ENCODE peak calls at places on chromosome 11, in five cellular contexts. One of them, this sample, is unnamed.

GRCh38 chr11:117816846-117817212 is 7.7 kb downstream of the FXYD2 start:
- DNase-seq in prostate gland: no peak
- DNase-seq in MM.1S: no peak
- DNase-seq in astrocyte: no peak
- DNase-seq in adrenal gland: no peak
- DNase-seq in this sample: no peak

GRCh38 chr11:8289426-8290047 is 25.9 kb upstream of the LMO1 start:
- DNase-seq in MM.1S: no peak
- DNase-seq in adrenal gland: no peak
- DNase-seq in prostate gland: no peak
- DNase-seq in astrocyte: no peak
- DNase-seq in this sample: no peak

GRCh38 chr11:75946531-75947530 is 131.8 kb downstream of the UVRAG start:
- DNase-seq in prostate gland: peak; percentile 24
- DNase-seq in adrenal gland: no peak
- DNase-seq in MM.1S: peak; percentile 18
- DNase-seq in astrocyte: peak; percentile 80
- DNase-seq in this sample: no peak

GRCh38 chr11:95975343-95975742 is 51.4 kb upstream of the MTMR2 start:
- DNase-seq in adrenal gland: no peak
- DNase-seq in prostate gland: no peak
- DNase-seq in astrocyte: no peak
- DNase-seq in MM.1S: no peak
- DNase-seq in this sample: no peak

GRCh38 chr11:58058276-58059010 is 27.7 kb downstream of the OR6Q1 start:
- DNase-seq in astrocyte: no peak
- DNase-seq in prostate gland: no peak
- DNase-seq in MM.1S: no peak
- DNase-seq in adrenal gland: no peak
- DNase-seq in this sample: no peak

GRCh38 chr11:88484873-88485621 is 147.5 kb upstream of the CTSC start:
- DNase-seq in adrenal gland: peak; percentile 37
- DNase-seq in MM.1S: peak; percentile 45
- DNase-seq in astrocyte: no peak
- DNase-seq in prostate gland: no peak
- DNase-seq in this sample: peak; percentile 6

GRCh38 chr11:109521571-109522086 is 99.6 kb downstream of the C11orf87 start:
- DNase-seq in MM.1S: no peak
- DNase-seq in adrenal gland: no peak
- DNase-seq in prostate gland: no peak
- DNase-seq in astrocyte: no peak
- DNase-seq in this sample: no peak

GRCh38 chr11:66686801-66687750 is 9.4 kb upstream of the RBM4B start:
- DNase-seq in prostate gland: peak; percentile 86
- DNase-seq in MM.1S: no peak
- DNase-seq in astrocyte: no peak
- DNase-seq in adrenal gland: no peak
- DNase-seq in this sample: no peak

GRCh38 chr11:127117231-127117671 is 116.7 kb upstream of the KIRREL3 start:
- DNase-seq in prostate gland: no peak
- DNase-seq in adrenal gland: no peak
- DNase-seq in MM.1S: no peak
- DNase-seq in astrocyte: no peak
- DNase-seq in this sample: no peak

GRCh38 chr11:60594998-60595637 is 79.9 kb downstream of the MS4A13 start:
- DNase-seq in prostate gland: no peak
- DNase-seq in MM.1S: no peak
- DNase-seq in adrenal gland: no peak
- DNase-seq in astrocyte: no peak
- DNase-seq in this sample: no peak

GRCh38 chr11:18696638-18697225 is 1.8 kb upstream of the TMEM86A start:
- DNase-seq in MM.1S: no peak
- DNase-seq in prostate gland: no peak
- DNase-seq in adrenal gland: no peak
- DNase-seq in astrocyte: peak; percentile 41
- DNase-seq in this sample: no peak

GRCh38 chr11:93939084-93939780 is 81.9 kb upstream of the HEPHL1 start:
- DNase-seq in astrocyte: peak; percentile 48
- DNase-seq in MM.1S: no peak
- DNase-seq in prostate gland: no peak
- DNase-seq in adrenal gland: no peak
- DNase-seq in this sample: no peak

GRCh38 chr11:15106201-15106965 is 8.3 kb upstream of the INSC start:
- DNase-seq in adrenal gland: no peak
- DNase-seq in astrocyte: peak; percentile 82
- DNase-seq in MM.1S: no peak
- DNase-seq in prostate gland: no peak
- DNase-seq in this sample: no peak

DNA sequence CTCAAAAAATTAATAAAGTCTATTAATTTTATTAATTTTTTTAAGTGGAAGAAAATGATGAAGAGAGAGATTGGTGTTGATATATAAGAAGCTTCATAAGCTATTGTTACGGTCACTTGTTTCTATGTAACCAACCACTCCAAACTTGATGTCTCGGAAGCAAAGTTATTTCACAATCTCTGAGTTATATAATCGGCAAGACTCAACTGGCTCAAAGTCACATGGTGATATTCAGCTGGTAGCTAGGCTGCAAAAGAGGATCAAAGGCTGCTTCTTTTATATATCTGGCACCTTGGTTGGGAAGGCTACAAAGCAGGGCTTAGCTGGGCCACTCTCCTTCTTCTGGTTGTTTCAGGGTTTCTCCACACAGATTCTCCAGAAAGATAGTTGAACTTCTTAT is 245.1 kb upstream of the ARHGAP42 start:
- DNase-seq in prostate gland: no peak
- DNase-seq in adrenal gland: no peak
- DNase-seq in astrocyte: no peak
- DNase-seq in MM.1S: no peak
- DNase-seq in this sample: no peak
- H3K9me3 ChIP-seq in prostate gland: no peaks in the 10 kb centered on the region
- H3K9me3 ChIP-seq in adrenal gland: no peaks in the 10 kb centered on the region
- H3K9me3 ChIP-seq in astrocyte: no peaks in the 10 kb centered on the region
- H3K9me3 ChIP-seq in MM.1S: no peaks in the 10 kb centered on the region
- H3K9me3 ChIP-seq in this sample: no peaks in the 10 kb centered on the region

GRCh38 chr11:2663506-2663905 is 36.3 kb downstream of the KCNQ1OT1 start:
- DNase-seq in adrenal gland: no peak
- DNase-seq in astrocyte: no peak
- DNase-seq in MM.1S: no peak
- DNase-seq in prostate gland: no peak
- DNase-seq in this sample: no peak

GRCh38 chr11:2661173-2662023 is 38.4 kb downstream of the KCNQ1OT1 start:
- DNase-seq in astrocyte: no peak
- DNase-seq in prostate gland: no peak
- DNase-seq in adrenal gland: no peak
- DNase-seq in MM.1S: no peak
- DNase-seq in this sample: no peak

GRCh38 chr11:2663915-2664314 is 35.9 kb downstream of the KCNQ1OT1 start:
- DNase-seq in adrenal gland: peak; percentile 54
- DNase-seq in astrocyte: no peak
- DNase-seq in MM.1S: no peak
- DNase-seq in prostate gland: no peak
- DNase-seq in this sample: no peak

GRCh38 chr11:2662024-2662312 is 37.8 kb downstream of the KCNQ1OT1 start:
- DNase-seq in prostate gland: no peak
- DNase-seq in astrocyte: no peak
- DNase-seq in adrenal gland: no peak
- DNase-seq in MM.1S: no peak
- DNase-seq in this sample: no peak

DNA sequence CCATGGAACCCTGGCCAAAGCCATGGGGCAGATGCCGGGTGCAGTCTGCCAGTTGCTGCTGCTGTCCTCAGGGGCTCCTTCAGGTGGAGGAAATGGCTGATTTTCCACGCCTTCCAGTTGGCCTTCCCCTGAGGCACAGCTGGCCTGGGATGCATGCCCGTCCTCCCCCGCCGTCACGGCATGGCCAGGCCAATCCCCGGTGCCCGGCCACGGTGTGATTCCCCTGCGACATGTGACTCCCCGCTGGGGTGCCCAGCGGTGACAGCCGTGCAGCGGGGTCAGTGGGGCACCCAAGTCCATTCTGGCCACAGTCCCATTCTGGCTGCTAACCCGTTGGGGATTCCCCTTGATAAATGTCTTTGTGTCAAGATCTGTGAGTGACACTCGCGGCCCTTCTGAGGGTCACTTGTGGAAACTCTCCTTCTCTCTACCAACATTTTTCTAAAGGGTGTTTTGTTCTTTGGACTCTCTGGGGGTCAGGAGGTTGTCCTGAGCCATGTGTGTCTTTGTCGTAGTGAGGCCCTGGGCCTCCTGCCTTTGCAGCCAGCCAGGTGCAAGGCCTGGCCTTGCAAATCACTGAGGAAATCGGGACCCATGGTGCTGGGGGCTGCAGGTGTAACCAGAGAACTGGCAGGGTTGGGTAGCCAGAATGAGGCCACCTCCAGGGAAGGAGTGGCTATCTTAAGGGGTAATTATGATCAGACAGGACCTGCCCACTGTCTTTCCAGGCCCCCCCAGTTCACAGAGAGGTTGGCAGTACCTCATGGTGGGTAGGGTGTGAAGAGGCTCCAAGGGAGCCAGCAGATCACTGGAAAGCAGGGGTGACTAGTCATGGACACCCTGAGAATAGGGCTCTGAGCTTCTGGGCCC is 37.1 kb downstream of the KCNQ1OT1 start:
- DNase-seq in astrocyte: no peak
- DNase-seq in MM.1S: no peak
- DNase-seq in prostate gland: no peak
- DNase-seq in adrenal gland: no peak
- DNase-seq in this sample: no peak
- H3K9me3 ChIP-seq in astrocyte: peaks cover 32% of the 10 kb centered on the region
- H3K9me3 ChIP-seq in MM.1S: no peaks in the 10 kb centered on the region
- H3K9me3 ChIP-seq in prostate gland: no peaks in the 10 kb centered on the region
- H3K9me3 ChIP-seq in adrenal gland: no peaks in the 10 kb centered on the region
- H3K9me3 ChIP-seq in this sample: no peaks in the 10 kb centered on the region

DNA sequence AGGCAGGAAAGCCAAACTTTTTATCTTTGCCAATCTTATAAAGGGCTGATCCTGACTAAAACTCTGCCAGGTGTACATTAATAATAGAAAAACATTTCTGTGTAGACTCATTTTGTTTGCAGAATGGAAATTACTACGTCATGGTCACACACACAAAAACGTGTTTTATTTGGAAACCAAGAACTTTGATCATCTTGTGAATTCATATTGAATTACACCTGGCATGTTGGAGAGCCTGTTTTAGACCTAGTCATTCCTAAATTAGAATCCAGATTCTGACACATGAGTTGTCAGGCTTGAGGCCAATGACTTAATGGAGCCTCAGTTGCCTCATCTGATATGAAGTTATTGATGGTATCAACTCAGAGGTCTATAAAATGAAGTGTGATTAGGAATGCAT is 235.6 kb upstream of the TENM4 start:
- DNase-seq in MM.1S: no peak
- DNase-seq in prostate gland: no peak
- DNase-seq in astrocyte: no peak
- DNase-seq in adrenal gland: no peak
- DNase-seq in this sample: no peak
- H3K9me3 ChIP-seq in MM.1S: no peaks in the 10 kb centered on the region
- H3K9me3 ChIP-seq in prostate gland: no peaks in the 10 kb centered on the region
- H3K9me3 ChIP-seq in astrocyte: no peaks in the 10 kb centered on the region
- H3K9me3 ChIP-seq in adrenal gland: no peaks in the 10 kb centered on the region
- H3K9me3 ChIP-seq in this sample: no peaks in the 10 kb centered on the region

DNA sequence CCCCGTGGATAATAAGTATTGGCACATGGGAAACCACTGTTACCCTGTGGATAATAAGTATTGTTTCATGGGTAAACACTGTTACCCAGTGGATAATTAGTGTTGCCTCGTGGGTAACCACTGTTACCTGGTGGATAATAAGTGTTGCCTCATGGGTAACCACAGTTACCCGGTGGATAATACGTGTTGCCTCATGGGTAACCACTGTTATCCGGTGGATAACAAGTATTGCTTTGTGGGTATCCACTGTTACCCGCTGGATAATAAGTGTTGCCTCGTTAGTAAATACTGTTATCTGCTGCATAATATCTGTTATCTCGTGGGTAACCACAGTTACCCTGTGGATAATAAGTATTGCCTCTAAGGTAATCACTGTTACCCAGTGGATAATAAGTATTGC is 25.5 kb upstream of the NXPE4 start:
- DNase-seq in MM.1S: no peak
- DNase-seq in astrocyte: no peak
- DNase-seq in adrenal gland: no peak
- DNase-seq in prostate gland: no peak
- DNase-seq in this sample: no peak
- H3K9me3 ChIP-seq in MM.1S: no peaks in the 10 kb centered on the region
- H3K9me3 ChIP-seq in astrocyte: peaks cover 29% of the 10 kb centered on the region
- H3K9me3 ChIP-seq in adrenal gland: no peaks in the 10 kb centered on the region
- H3K9me3 ChIP-seq in prostate gland: no peaks in the 10 kb centered on the region
- H3K9me3 ChIP-seq in this sample: peaks cover 4% of the 10 kb centered on the region

GRCh38 chr11:70702040-70702648 is 303.8 kb downstream of the CTTN start:
- DNase-seq in astrocyte: no peak
- DNase-seq in MM.1S: no peak
- DNase-seq in prostate gland: no peak
- DNase-seq in adrenal gland: no peak
- DNase-seq in this sample: no peak
- H3K9me3 ChIP-seq in astrocyte: no peaks in the 10 kb centered on the region
- H3K9me3 ChIP-seq in MM.1S: no peaks in the 10 kb centered on the region
- H3K9me3 ChIP-seq in prostate gland: no peaks in the 10 kb centered on the region
- H3K9me3 ChIP-seq in adrenal gland: no peaks in the 10 kb centered on the region
- H3K9me3 ChIP-seq in this sample: no peaks in the 10 kb centered on the region

GRCh38 chr11:31817054-31817620 is 6.0 kb upstream of the PAX6 start:
- DNase-seq in astrocyte: peak; percentile 21
- DNase-seq in adrenal gland: no peak
- DNase-seq in prostate gland: no peak
- DNase-seq in MM.1S: no peak
- DNase-seq in this sample: no peak
- H3K9me3 ChIP-seq in astrocyte: no peaks in the 10 kb centered on the region
- H3K9me3 ChIP-seq in adrenal gland: no peaks in the 10 kb centered on the region
- H3K9me3 ChIP-seq in prostate gland: no peaks in the 10 kb centered on the region
- H3K9me3 ChIP-seq in MM.1S: no peaks in the 10 kb centered on the region
- H3K9me3 ChIP-seq in this sample: peaks cover 8% of the 10 kb centered on the region

DNA sequence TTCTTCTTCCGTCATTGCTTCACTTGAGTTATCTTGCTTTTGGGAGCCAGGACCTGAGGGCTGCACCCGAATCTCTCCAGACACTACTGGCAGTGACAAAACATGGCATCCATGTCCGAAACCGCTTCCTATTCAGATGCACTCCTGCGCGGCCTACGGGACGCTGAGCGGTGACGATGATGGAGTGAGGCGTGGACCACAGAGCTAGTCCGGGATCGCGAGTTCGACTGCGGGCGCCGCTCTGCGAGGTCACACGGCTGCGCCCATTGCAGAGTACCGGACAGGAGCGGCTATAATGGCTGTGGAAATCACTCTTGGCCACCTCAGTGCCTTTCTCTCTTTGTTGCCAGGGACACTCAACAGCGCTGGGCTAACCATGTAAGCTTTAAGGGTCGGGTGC is 453.8 kb upstream of the CNTN5 start:
- DNase-seq in prostate gland: no peak
- DNase-seq in MM.1S: no peak
- DNase-seq in astrocyte: no peak
- DNase-seq in adrenal gland: no peak
- DNase-seq in this sample: no peak
- H3K9me3 ChIP-seq in prostate gland: no peaks in the 10 kb centered on the region
- H3K9me3 ChIP-seq in MM.1S: no peaks in the 10 kb centered on the region
- H3K9me3 ChIP-seq in astrocyte: no peaks in the 10 kb centered on the region
- H3K9me3 ChIP-seq in adrenal gland: no peaks in the 10 kb centered on the region
- H3K9me3 ChIP-seq in this sample: no peaks in the 10 kb centered on the region